ENCODE peak calls at places on chromosome 16, in four cellular contexts. One of them, this sample, is unnamed.

GRCh38 chr16:88803264-88803987 is at the start of gene CDT1:
- DNase-seq in HFFc6: peak
- DNase-seq in neural crest cell: peak
- DNase-seq in GM13977: peak
- DNase-seq in this sample: peak

GRCh38 chr16:83727018-83727417 is 80.8 kb upstream of the HSBP1 start:
- DNase-seq in HFFc6: no peak
- DNase-seq in neural crest cell: no peak
- DNase-seq in GM13977: no peak
- DNase-seq in this sample: no peak

GRCh38 chr16:10405386-10405939 is 19.6 kb downstream of the ATF7IP2 start:
- DNase-seq in HFFc6: no peak
- DNase-seq in GM13977: no peak
- DNase-seq in neural crest cell: no peak
- DNase-seq in this sample: no peak

GRCh38 chr16:16042076-16042475 is 92.7 kb downstream of the ABCC1 start:
- DNase-seq in neural crest cell: no peak
- DNase-seq in HFFc6: peak
- DNase-seq in GM13977: no peak
- DNase-seq in this sample: peak

GRCh38 chr16:77690416-77690815 is 31.9 kb upstream of the NUDT7 start:
- DNase-seq in GM13977: no peak
- DNase-seq in neural crest cell: no peak
- DNase-seq in HFFc6: no peak
- DNase-seq in this sample: no peak

GRCh38 chr16:87581867-87582220 is 20.5 kb upstream of the JPH3 start:
- DNase-seq in GM13977: no peak
- DNase-seq in HFFc6: peak
- DNase-seq in neural crest cell: no peak
- DNase-seq in this sample: no peak

GRCh38 chr16:641326-642188 is at the start of gene MCRIP2:
- DNase-seq in GM13977: peak
- DNase-seq in HFFc6: peak
- DNase-seq in neural crest cell: peak
- DNase-seq in this sample: peak

GRCh38 chr16:78836802-78837489 is 737.5 kb downstream of the WWOX start:
- DNase-seq in GM13977: no peak
- DNase-seq in HFFc6: no peak
- DNase-seq in neural crest cell: no peak
- DNase-seq in this sample: no peak

GRCh38 chr16:77873066-77873465 is 84.7 kb downstream of the VAT1L start:
- DNase-seq in GM13977: no peak
- DNase-seq in neural crest cell: no peak
- DNase-seq in HFFc6: no peak
- DNase-seq in this sample: no peak

GRCh38 chr16:5024632-5025031 is 9.1 kb downstream of the NAGPA start:
- DNase-seq in neural crest cell: no peak
- DNase-seq in HFFc6: peak
- DNase-seq in GM13977: no peak
- DNase-seq in this sample: no peak

GRCh38 chr16:50651835-50652438 is 29.2 kb downstream of the SNX20 start:
- DNase-seq in neural crest cell: no peak
- DNase-seq in HFFc6: no peak
- DNase-seq in GM13977: no peak
- DNase-seq in this sample: no peak

GRCh38 chr16:12818331-12818730 is 14.6 kb upstream of the CPPED1 start:
- DNase-seq in neural crest cell: no peak
- DNase-seq in HFFc6: no peak
- DNase-seq in GM13977: no peak
- DNase-seq in this sample: no peak

GRCh38 chr16:27518226-27518625 is 31.5 kb downstream of the GTF3C1 start:
- DNase-seq in GM13977: no peak
- DNase-seq in HFFc6: no peak
- DNase-seq in neural crest cell: no peak
- DNase-seq in this sample: no peak

GRCh38 chr16:11056989-11057645 is 112.8 kb downstream of the CLEC16A start:
- DNase-seq in neural crest cell: no peak
- DNase-seq in HFFc6: no peak
- DNase-seq in GM13977: no peak
- DNase-seq in this sample: no peak

GRCh38 chr16:9119795-9120194 is 28.4 kb downstream of the HAPSTR1 start:
- DNase-seq in HFFc6: peak
- DNase-seq in GM13977: no peak
- DNase-seq in neural crest cell: no peak
- DNase-seq in this sample: no peak

GRCh38 chr16:90046122-90046970 is 27.1 kb upstream of the DBNDD1 start:
- DNase-seq in GM13977: peak
- DNase-seq in HFFc6: no peak
- DNase-seq in neural crest cell: no peak
- DNase-seq in this sample: no peak

GRCh38 chr16:2244926-2245795 is 6.2 kb downstream of the ECI1 start:
- DNase-seq in neural crest cell: no peak
- DNase-seq in GM13977: no peak
- DNase-seq in HFFc6: no peak
- DNase-seq in this sample: no peak

GRCh38 chr16:10408824-10409381 is 23.0 kb downstream of the ATF7IP2 start:
- DNase-seq in GM13977: no peak
- DNase-seq in neural crest cell: no peak
- DNase-seq in HFFc6: no peak
- DNase-seq in this sample: no peak

GRCh38 chr16:27966756-27967155 is 96.8 kb downstream of the GSG1L start:
- DNase-seq in HFFc6: no peak
- DNase-seq in neural crest cell: no peak
- DNase-seq in GM13977: no peak
- DNase-seq in this sample: no peak

GRCh38 chr16:75621170-75621477 is 2.0 kb downstream of the ADAT1 start:
- DNase-seq in GM13977: peak
- DNase-seq in neural crest cell: no peak
- DNase-seq in HFFc6: peak
- DNase-seq in this sample: no peak

GRCh38 chr16:8859913-8860881 is 8.6 kb downstream of the CARHSP1 start:
- DNase-seq in neural crest cell: no peak
- DNase-seq in GM13977: no peak
- DNase-seq in HFFc6: no peak
- DNase-seq in this sample: no peak

GRCh38 chr16:12613131-12613991 is 190.3 kb downstream of the CPPED1 start:
- DNase-seq in HFFc6: peak
- DNase-seq in neural crest cell: no peak
- DNase-seq in GM13977: no peak
- DNase-seq in this sample: no peak

GRCh38 chr16:89410794-89411309 is 79.5 kb downstream of the ANKRD11 start:
- DNase-seq in GM13977: no peak
- DNase-seq in neural crest cell: no peak
- DNase-seq in HFFc6: peak
- DNase-seq in this sample: no peak

GRCh38 chr16:50303605-50304466 is 37.5 kb downstream of the ADCY7 start:
- DNase-seq in GM13977: no peak
- DNase-seq in neural crest cell: no peak
- DNase-seq in HFFc6: no peak
- DNase-seq in this sample: no peak

GRCh38 chr16:74034862-74035261 is 261.8 kb upstream of the PSMD7 start:
- DNase-seq in HFFc6: no peak
- DNase-seq in GM13977: peak
- DNase-seq in neural crest cell: peak
- DNase-seq in this sample: no peak

GRCh38 chr16:57123216-57123968 is 31.0 kb downstream of the CPNE2 start:
- DNase-seq in GM13977: no peak
- DNase-seq in neural crest cell: no peak
- DNase-seq in HFFc6: no peak
- DNase-seq in this sample: no peak

GRCh38 chr16:50460538-50461399 is 87.4 kb upstream of the NKD1 start:
- DNase-seq in neural crest cell: no peak
- DNase-seq in HFFc6: no peak
- DNase-seq in GM13977: no peak
- DNase-seq in this sample: no peak

GRCh38 chr16:70586731-70587130 is 59.6 kb upstream of the IL34 start:
- DNase-seq in neural crest cell: no peak
- DNase-seq in HFFc6: no peak
- DNase-seq in GM13977: no peak
- DNase-seq in this sample: no peak

GRCh38 chr16:7515543-7515942 is 182.9 kb downstream of the RBFOX1 start:
- DNase-seq in GM13977: no peak
- DNase-seq in neural crest cell: no peak
- DNase-seq in HFFc6: no peak
- DNase-seq in this sample: no peak

GRCh38 chr16:7511549-7512260 is 179.1 kb downstream of the RBFOX1 start:
- DNase-seq in HFFc6: no peak
- DNase-seq in neural crest cell: no peak
- DNase-seq in GM13977: no peak
- DNase-seq in this sample: no peak

GRCh38 chr16:7512503-7512902 is 179.9 kb downstream of the RBFOX1 start:
- DNase-seq in neural crest cell: no peak
- DNase-seq in GM13977: no peak
- DNase-seq in HFFc6: no peak
- DNase-seq in this sample: no peak

GRCh38 chr16:7509919-7510705 is 177.5 kb downstream of the RBFOX1 start:
- DNase-seq in neural crest cell: no peak
- DNase-seq in HFFc6: no peak
- DNase-seq in GM13977: no peak
- DNase-seq in this sample: no peak

DNA sequence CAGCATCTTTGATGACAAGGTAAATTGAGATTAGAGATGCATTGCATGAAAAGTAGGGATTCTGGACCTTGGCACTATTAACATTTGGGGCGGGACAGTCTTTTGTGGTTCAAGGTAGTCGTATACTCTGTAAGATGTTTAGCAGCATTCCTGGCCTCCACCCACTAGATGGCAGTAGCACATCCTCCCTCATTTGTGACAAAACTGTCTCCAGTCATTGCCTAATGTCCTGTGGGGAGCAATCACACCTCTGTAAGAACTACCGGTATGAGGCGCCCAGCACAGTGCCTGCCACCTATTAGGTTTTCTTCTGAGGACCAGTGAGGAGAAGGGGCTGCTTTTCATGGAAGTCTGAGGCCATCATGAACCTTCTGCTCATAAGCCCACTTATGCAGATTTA is 180.8 kb downstream of the RBFOX1 start:
- DNase-seq in GM13977: no peak
- DNase-seq in HFFc6: no peak
- DNase-seq in neural crest cell: no peak
- DNase-seq in this sample: no peak
- TF ChIP-seq CTCF in GM13977: peak
- TF ChIP-seq CTCF in HFFc6: peak
- TF ChIP-seq CTCF in neural crest cell: peak
- TF ChIP-seq CTCF in this sample: no peak

GRCh38 chr16:6682142-6682811 is 650.4 kb upstream of the RBFOX1 start:
- DNase-seq in GM13977: peak
- DNase-seq in neural crest cell: peak
- DNase-seq in HFFc6: no peak
- DNase-seq in this sample: no peak

GRCh38 chr16:6687593-6687992 is 645.1 kb upstream of the RBFOX1 start:
- DNase-seq in neural crest cell: no peak
- DNase-seq in GM13977: no peak
- DNase-seq in HFFc6: no peak
- DNase-seq in this sample: no peak

GRCh38 chr16:6689643-6690042 is 643.0 kb upstream of the RBFOX1 start:
- DNase-seq in GM13977: no peak
- DNase-seq in HFFc6: no peak
- DNase-seq in neural crest cell: no peak
- DNase-seq in this sample: no peak

DNA sequence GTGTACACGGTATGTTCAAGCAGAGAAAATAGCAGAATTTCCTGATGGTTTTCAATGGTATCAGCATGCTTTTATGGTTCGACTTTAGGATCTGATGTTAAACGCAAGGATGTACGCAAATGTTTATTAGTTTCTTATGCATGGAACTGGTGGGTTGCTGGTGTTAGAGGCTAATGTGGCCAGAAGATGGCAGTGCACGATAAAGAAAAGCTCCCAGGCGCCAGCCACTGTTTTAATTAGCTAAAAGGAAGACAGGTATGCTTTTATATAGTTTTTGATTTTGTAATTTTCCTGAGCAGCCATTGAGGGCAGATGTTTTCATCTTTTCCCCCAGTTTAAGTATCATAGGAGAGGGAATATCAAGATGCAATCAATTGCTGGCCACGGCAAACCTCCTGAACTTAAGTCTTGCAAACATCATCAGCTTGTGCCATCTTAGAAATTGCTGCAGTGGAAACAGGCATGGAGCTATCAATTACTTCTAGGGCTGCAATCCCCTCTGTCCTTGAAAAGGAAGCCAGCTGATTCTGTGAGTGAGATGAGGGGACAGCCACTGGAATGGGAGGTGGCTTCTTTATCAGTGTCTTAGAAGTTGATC is 648.5 kb upstream of the RBFOX1 start:
- DNase-seq in neural crest cell: peak
- DNase-seq in GM13977: no peak
- DNase-seq in HFFc6: no peak
- DNase-seq in this sample: peak
- TF ChIP-seq CTCF in neural crest cell: peak
- TF ChIP-seq CTCF in GM13977: peak
- TF ChIP-seq CTCF in HFFc6: peak
- TF ChIP-seq CTCF in this sample: no peak

GRCh38 chr16:31129568-31130335 is 5.8 kb downstream of the PRSS8 start:
- DNase-seq in GM13977: no peak
- DNase-seq in HFFc6: no peak
- DNase-seq in neural crest cell: no peak
- DNase-seq in this sample: no peak
- TF ChIP-seq CTCF in GM13977: no peak
- TF ChIP-seq CTCF in HFFc6: no peak
- TF ChIP-seq CTCF in neural crest cell: no peak
- TF ChIP-seq CTCF in this sample: no peak

GRCh38 chr16:64251742-64252141 is 870.1 kb downstream of the CDH11 start:
- DNase-seq in neural crest cell: no peak
- DNase-seq in GM13977: no peak
- DNase-seq in HFFc6: no peak
- DNase-seq in this sample: no peak

GRCh38 chr16:64250866-64251265 is 871.0 kb downstream of the CDH11 start:
- DNase-seq in neural crest cell: no peak
- DNase-seq in HFFc6: peak
- DNase-seq in GM13977: no peak
- DNase-seq in this sample: no peak

GRCh38 chr16:64254443-64255367 is 867.2 kb downstream of the CDH11 start:
- DNase-seq in GM13977: no peak
- DNase-seq in neural crest cell: no peak
- DNase-seq in HFFc6: no peak
- DNase-seq in this sample: no peak

GRCh38 chr16:64253114-64253513 is 868.7 kb downstream of the CDH11 start:
- DNase-seq in GM13977: no peak
- DNase-seq in HFFc6: peak
- DNase-seq in neural crest cell: no peak
- DNase-seq in this sample: no peak

GRCh38 chr16:64253525-64253924 is 868.3 kb downstream of the CDH11 start:
- DNase-seq in GM13977: no peak
- DNase-seq in neural crest cell: no peak
- DNase-seq in HFFc6: no peak
- DNase-seq in this sample: no peak
- TF ChIP-seq CTCF in GM13977: no peak
- TF ChIP-seq CTCF in neural crest cell: no peak
- TF ChIP-seq CTCF in HFFc6: no peak
- TF ChIP-seq CTCF in this sample: no peak

GRCh38 chr16:68287276-68288251 is 23.2 kb downstream of the SLC7A6OS start:
- DNase-seq in neural crest cell: no peak
- DNase-seq in HFFc6: peak
- DNase-seq in GM13977: no peak
- DNase-seq in this sample: no peak
- TF ChIP-seq CTCF in neural crest cell: no peak
- TF ChIP-seq CTCF in HFFc6: no peak
- TF ChIP-seq CTCF in GM13977: no peak
- TF ChIP-seq CTCF in this sample: no peak